ENCODE peak calls at places on chromosome 1, in five cellular contexts. One of them, this sample, is unnamed.

GRCh38 chr1:211495584-211495983 is 3.6 kb upstream of the RD3 start:
- DNase-seq in SK-N-SH: no peak
- DNase-seq in K562: no peak
- DNase-seq in GM12878: no peak
- DNase-seq in HepG2: no peak
- DNase-seq in this sample: no peak

GRCh38 chr1:164380893-164381292 is 178.1 kb upstream of the PBX1 start:
- DNase-seq in SK-N-SH: no peak
- DNase-seq in K562: no peak
- DNase-seq in GM12878: no peak
- DNase-seq in HepG2: no peak
- DNase-seq in this sample: no peak

GRCh38 chr1:234628099-234628498 is 18.1 kb upstream of the IRF2BP2 start:
- DNase-seq in SK-N-SH: no peak
- DNase-seq in K562: no peak
- DNase-seq in GM12878: no peak
- DNase-seq in HepG2: no peak
- DNase-seq in this sample: peak

GRCh38 chr1:205936846-205937707 is 6.2 kb downstream of the SLC26A9 start:
- DNase-seq in SK-N-SH: no peak
- DNase-seq in K562: no peak
- DNase-seq in GM12878: no peak
- DNase-seq in HepG2: peak
- DNase-seq in this sample: peak

GRCh38 chr1:21766210-21766609 is 16.7 kb downstream of the USP48 start:
- DNase-seq in SK-N-SH: no peak
- DNase-seq in K562: no peak
- DNase-seq in GM12878: no peak
- DNase-seq in HepG2: no peak
- DNase-seq in this sample: no peak

GRCh38 chr1:245715291-245715701 is 560.5 kb downstream of the KIF26B start:
- DNase-seq in SK-N-SH: no peak
- DNase-seq in K562: no peak
- DNase-seq in GM12878: no peak
- DNase-seq in HepG2: no peak
- DNase-seq in this sample: no peak

GRCh38 chr1:178821134-178821866 is 49.6 kb downstream of the ANGPTL1 start:
- DNase-seq in SK-N-SH: no peak
- DNase-seq in K562: no peak
- DNase-seq in GM12878: no peak
- DNase-seq in HepG2: no peak
- DNase-seq in this sample: no peak

GRCh38 chr1:221478050-221478949 is 263.6 kb downstream of the DUSP10 start:
- DNase-seq in SK-N-SH: peak
- DNase-seq in K562: peak
- DNase-seq in GM12878: peak
- DNase-seq in HepG2: peak
- DNase-seq in this sample: peak

GRCh38 chr1:167790117-167790516 is 68.3 kb downstream of the MPZL1 start:
- DNase-seq in SK-N-SH: no peak
- DNase-seq in K562: no peak
- DNase-seq in GM12878: no peak
- DNase-seq in HepG2: no peak
- DNase-seq in this sample: no peak

GRCh38 chr1:36157115-36157903 is 1.3 kb downstream of the MAP7D1 start:
- DNase-seq in SK-N-SH: peak
- DNase-seq in K562: peak
- DNase-seq in GM12878: no peak
- DNase-seq in HepG2: no peak
- DNase-seq in this sample: no peak

GRCh38 chr1:11940260-11940921 is 5.9 kb downstream of the PLOD1 start:
- DNase-seq in SK-N-SH: peak
- DNase-seq in K562: no peak
- DNase-seq in GM12878: no peak
- DNase-seq in HepG2: peak
- DNase-seq in this sample: no peak

GRCh38 chr1:151909167-151910149 is at the start of gene THEM4:
- DNase-seq in SK-N-SH: peak
- DNase-seq in K562: peak
- DNase-seq in GM12878: peak
- DNase-seq in HepG2: peak
- DNase-seq in this sample: peak

GRCh38 chr1:94068831-94069648 is 51.9 kb downstream of the ABCA4 start:
- DNase-seq in SK-N-SH: no peak
- DNase-seq in K562: no peak
- DNase-seq in GM12878: no peak
- DNase-seq in HepG2: peak
- DNase-seq in this sample: peak

GRCh38 chr1:218869276-218869675 is 304.4 kb upstream of the LYPLAL1 start:
- DNase-seq in SK-N-SH: no peak
- DNase-seq in K562: no peak
- DNase-seq in GM12878: no peak
- DNase-seq in HepG2: no peak
- DNase-seq in this sample: no peak

GRCh38 chr1:226487921-226488320 is 60.6 kb upstream of the STUM start:
- DNase-seq in SK-N-SH: no peak
- DNase-seq in K562: no peak
- DNase-seq in GM12878: no peak
- DNase-seq in HepG2: no peak
- DNase-seq in this sample: no peak

GRCh38 chr1:203519053-203519770 is 25.3 kb downstream of the OPTC start:
- DNase-seq in SK-N-SH: no peak
- DNase-seq in K562: no peak
- DNase-seq in GM12878: no peak
- DNase-seq in HepG2: no peak
- DNase-seq in this sample: no peak
- TF ChIP-seq MAX in SK-N-SH: no peak
- TF ChIP-seq MAX in K562: no peak
- TF ChIP-seq MAX in GM12878: no peak
- TF ChIP-seq MAX in HepG2: no peak
- TF ChIP-seq MAX in this sample: no peak

DNA sequence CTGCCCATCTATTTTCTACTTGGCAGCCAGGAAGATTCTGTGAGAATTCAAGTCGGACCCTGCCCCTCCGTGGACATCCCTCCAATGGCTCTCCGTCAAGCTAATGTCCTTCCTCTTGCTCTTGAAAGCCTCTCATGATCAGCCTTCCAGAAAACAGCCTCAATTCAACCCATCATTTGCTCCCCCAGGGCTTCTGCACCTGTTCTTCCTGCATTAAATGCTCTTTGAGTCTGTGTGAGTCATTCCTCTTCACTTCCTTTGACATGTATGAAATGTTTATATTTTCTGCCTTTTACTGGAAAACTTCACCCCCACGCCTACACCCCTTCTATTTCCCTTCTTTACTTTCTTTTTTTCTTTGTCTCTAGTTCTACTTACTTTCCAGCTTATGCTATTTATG is 734.1 kb upstream of the ZP4 start:
- DNase-seq in SK-N-SH: no peak
- DNase-seq in K562: no peak
- DNase-seq in GM12878: no peak
- DNase-seq in HepG2: no peak
- DNase-seq in this sample: no peak
- H3K4me2 ChIP-seq in SK-N-SH: no peak
- H3K4me2 ChIP-seq in K562: no peak
- H3K4me2 ChIP-seq in GM12878: no peak
- H3K4me2 ChIP-seq in HepG2: no peak
- H3K4me2 ChIP-seq in this sample: no peak

GRCh38 chr1:8374812-8375211 is 56.9 kb downstream of the SLC45A1 start:
- DNase-seq in SK-N-SH: no peak
- DNase-seq in K562: peak
- DNase-seq in GM12878: no peak
- DNase-seq in HepG2: peak
- DNase-seq in this sample: peak

GRCh38 chr1:8374356-8374755 is 56.4 kb downstream of the SLC45A1 start:
- DNase-seq in SK-N-SH: no peak
- DNase-seq in K562: no peak
- DNase-seq in GM12878: no peak
- DNase-seq in HepG2: no peak
- DNase-seq in this sample: no peak

GRCh38 chr1:8371372-8371991 is 53.6 kb downstream of the SLC45A1 start:
- DNase-seq in SK-N-SH: no peak
- DNase-seq in K562: no peak
- DNase-seq in GM12878: no peak
- DNase-seq in HepG2: no peak
- DNase-seq in this sample: no peak

GRCh38 chr1:8376358-8376840 is 58.5 kb downstream of the SLC45A1 start:
- DNase-seq in SK-N-SH: no peak
- DNase-seq in K562: no peak
- DNase-seq in GM12878: no peak
- DNase-seq in HepG2: no peak
- DNase-seq in this sample: no peak

DNA sequence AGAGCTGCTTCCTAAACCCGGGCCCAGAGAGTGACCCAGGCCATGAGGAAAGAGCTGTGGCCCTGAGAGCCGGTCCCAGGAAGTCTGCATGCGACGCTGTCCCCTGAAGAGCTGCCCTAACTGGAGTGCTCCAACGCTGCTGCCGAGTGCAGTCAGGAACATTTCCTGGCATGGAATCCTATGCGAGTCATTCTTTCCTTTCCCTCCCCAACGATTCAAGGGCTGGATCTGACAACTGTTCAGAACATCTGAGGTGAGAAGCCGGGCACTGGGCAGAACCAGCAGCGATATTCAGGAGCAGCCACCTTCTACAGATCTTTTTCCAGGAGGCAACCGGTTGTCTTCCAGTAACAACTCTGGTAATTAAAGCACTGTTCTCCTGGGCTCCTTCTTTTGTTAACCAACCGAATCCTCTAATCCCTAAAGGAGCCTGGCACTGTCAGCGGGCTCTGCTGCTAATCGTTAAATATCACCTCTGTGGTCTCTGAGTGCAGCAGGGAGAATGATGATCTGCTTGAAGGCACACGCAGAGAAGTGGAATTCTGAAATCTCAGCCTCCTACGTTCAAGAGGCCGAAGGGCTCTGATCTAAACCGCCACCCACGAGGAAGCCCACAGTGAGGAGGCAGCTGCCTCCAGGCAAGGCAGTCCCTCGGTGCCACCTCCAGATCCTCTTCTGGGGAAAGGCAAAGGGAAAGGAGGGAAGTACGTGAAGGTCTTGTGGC is 55.8 kb downstream of the SLC45A1 start:
- DNase-seq in SK-N-SH: no peak
- DNase-seq in K562: no peak
- DNase-seq in GM12878: no peak
- DNase-seq in HepG2: no peak
- DNase-seq in this sample: no peak
- TF ChIP-seq SMC3 in SK-N-SH: no peak
- TF ChIP-seq SMC3 in K562: no peak
- TF ChIP-seq SMC3 in GM12878: no peak
- TF ChIP-seq SMC3 in HepG2: no peak
- TF ChIP-seq SMC3 in this sample: no peak

GRCh38 chr1:173328961-173329360 is 121.8 kb upstream of the TNFSF4 start:
- DNase-seq in SK-N-SH: no peak
- DNase-seq in K562: no peak
- DNase-seq in GM12878: no peak
- DNase-seq in HepG2: no peak
- DNase-seq in this sample: no peak

GRCh38 chr1:173332026-173332425 is 124.9 kb upstream of the TNFSF4 start:
- DNase-seq in SK-N-SH: no peak
- DNase-seq in K562: no peak
- DNase-seq in GM12878: no peak
- DNase-seq in HepG2: no peak
- DNase-seq in this sample: no peak

GRCh38 chr1:173329747-173330146 is 122.6 kb upstream of the TNFSF4 start:
- DNase-seq in SK-N-SH: no peak
- DNase-seq in K562: no peak
- DNase-seq in GM12878: no peak
- DNase-seq in HepG2: no peak
- DNase-seq in this sample: peak

GRCh38 chr1:173333581-173333980 is 126.5 kb upstream of the TNFSF4 start:
- DNase-seq in SK-N-SH: no peak
- DNase-seq in K562: no peak
- DNase-seq in GM12878: peak
- DNase-seq in HepG2: no peak
- DNase-seq in this sample: no peak

DNA sequence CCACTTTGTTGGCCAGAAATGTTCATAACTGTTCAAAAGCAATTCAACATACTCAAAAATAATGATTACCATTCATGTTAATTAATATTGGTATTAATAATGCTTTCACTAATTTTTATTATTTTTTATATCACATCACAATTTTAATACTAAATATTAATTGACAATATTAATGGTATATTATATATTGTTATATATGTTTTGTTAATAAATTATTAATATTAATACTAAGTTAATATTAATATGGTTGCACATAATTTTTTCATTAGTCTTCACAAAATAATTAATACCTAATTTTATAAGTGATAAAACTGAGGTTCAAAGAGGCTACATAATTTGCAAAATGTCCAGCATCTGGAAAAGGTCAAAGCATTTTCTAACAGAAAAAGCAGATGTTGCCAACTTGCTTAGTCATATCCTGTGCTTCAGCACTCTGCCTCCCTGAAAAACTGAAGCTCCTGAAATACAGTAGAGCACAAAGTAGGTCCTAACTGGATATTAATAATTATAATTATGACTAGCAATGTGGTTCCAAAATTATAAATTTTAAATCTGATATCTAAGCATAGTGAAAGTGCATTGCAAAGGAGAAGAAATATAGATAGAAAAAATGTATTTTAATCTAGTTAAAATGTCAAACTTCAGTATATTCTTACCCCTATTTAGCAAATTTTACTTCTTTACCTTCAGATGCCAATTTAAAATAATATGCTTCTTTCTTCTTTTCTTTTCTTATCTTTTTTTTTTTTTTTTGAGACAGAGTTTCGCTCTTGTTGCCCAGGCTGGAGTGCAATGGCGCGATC is 123.2 kb upstream of the TNFSF4 start:
- DNase-seq in SK-N-SH: no peak
- DNase-seq in K562: peak
- DNase-seq in GM12878: no peak
- DNase-seq in HepG2: no peak
- DNase-seq in this sample: peak
- TF ChIP-seq MAX in SK-N-SH: no peak
- TF ChIP-seq MAX in K562: no peak
- TF ChIP-seq MAX in GM12878: no peak
- TF ChIP-seq MAX in HepG2: no peak
- TF ChIP-seq MAX in this sample: no peak

DNA sequence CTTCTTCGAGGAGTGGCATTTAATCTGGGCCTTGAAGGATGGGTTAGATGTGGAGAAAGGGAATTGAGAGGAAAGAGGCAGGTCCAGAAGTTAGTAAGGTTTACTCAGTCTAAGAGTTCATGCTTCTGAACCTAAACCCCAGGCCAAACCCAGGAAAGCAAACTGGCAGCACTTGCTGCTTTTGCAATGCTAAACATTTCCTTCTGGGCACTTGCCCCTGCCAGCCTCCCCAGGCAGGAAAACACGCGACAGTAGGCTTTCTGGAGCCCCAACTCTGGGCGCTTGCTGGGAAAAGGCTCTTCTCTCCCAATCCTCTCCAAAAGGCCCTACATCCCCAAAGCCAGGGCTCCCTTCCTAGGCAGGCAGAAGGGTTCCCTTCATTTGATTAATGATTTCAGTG is 2.5 kb downstream of the OLFML2B start:
- DNase-seq in SK-N-SH: no peak
- DNase-seq in K562: no peak
- DNase-seq in GM12878: no peak
- DNase-seq in HepG2: no peak
- DNase-seq in this sample: no peak
- H3K4me2 ChIP-seq in SK-N-SH: peak
- H3K4me2 ChIP-seq in K562: no peak
- H3K4me2 ChIP-seq in GM12878: no peak
- H3K4me2 ChIP-seq in HepG2: no peak
- H3K4me2 ChIP-seq in this sample: no peak

GRCh38 chr1:39104158-39105060 is 78.3 kb downstream of the NDUFS5 start:
- DNase-seq in SK-N-SH: no peak
- DNase-seq in K562: no peak
- DNase-seq in GM12878: no peak
- DNase-seq in HepG2: no peak
- DNase-seq in this sample: no peak
- TF ChIP-seq SMC3 in SK-N-SH: no peak
- TF ChIP-seq SMC3 in K562: no peak
- TF ChIP-seq SMC3 in GM12878: no peak
- TF ChIP-seq SMC3 in HepG2: no peak
- TF ChIP-seq SMC3 in this sample: no peak

This sample was measured in A549.